ENCODE peak calls at places on chromosomes 12 and 14, in seven cellular contexts. A, W, N, I, M, H and J are unnamed samples.

GRCh38 chr14:54814076-54814475 is 88.5 kb downstream of the GCH1 start:
- DNase-seq in A (no peak), H (no peak), N (no peak), W (no peak), M (no peak), I (no peak), J (no peak)

GRCh38 chr12:91877022-91877421 is 268.6 kb downstream of the BTG1 start:
- DNase-seq in M (peak; percentile 6), A (peak; percentile 64), N (peak; percentile 87), W (peak; percentile 41), H (no peak), I (no peak), J (no peak)

GRCh38 chr12:46404225-46404631 is 31.7 kb upstream of the SLC38A2 start:
- DNase-seq in I (no peak), M (no peak), A (no peak), N (peak; percentile 29), W (peak; percentile 59), H (no peak), J (no peak)

GRCh38 chr12:51972849-51973273 is 21.4 kb downstream of the ACVR1B start:
- DNase-seq in W (peak; percentile 80), I (peak; percentile 73), M (no peak), N (peak; percentile 97), H (no peak), A (peak; percentile 45), J (peak; percentile 75)

GRCh38 chr14:96625436-96625945 is 123.3 kb downstream of the PAPOLA start:
- DNase-seq in N (no peak), I (peak; percentile 42), W (no peak), H (no peak), M (no peak), A (peak; percentile 1), J (no peak)

GRCh38 chr14:47917344-47917954 is 242.0 kb upstream of the MDGA2 start:
- DNase-seq in W (peak; percentile 12), I (no peak), N (peak; percentile 33), A (no peak), M (no peak), H (peak; percentile 17), J (no peak)

GRCh38 chr12:47744005-47744651 is 14.6 kb downstream of the RAPGEF3 start:
- DNase-seq in H (no peak), W (no peak), M (no peak), A (peak; percentile 83), N (no peak), I (no peak), J (no peak)

GRCh38 chr14:33516898-33517436 is 433.9 kb downstream of the EGLN3 start:
- DNase-seq in M (no peak), H (no peak), A (no peak), N (no peak), W (no peak), I (no peak), J (no peak)

GRCh38 chr12:6052940-6053329 is 71.5 kb downstream of the VWF start:
- DNase-seq in H (no peak), M (no peak), I (no peak), A (no peak), N (peak; percentile 51), W (no peak), J (no peak)

GRCh38 chr12:29578731-29579130 is 81.2 kb upstream of the OVCH1 start:
- DNase-seq in A (no peak), W (no peak), M (no peak), I (no peak), H (no peak), N (peak; percentile 22), J (no peak)

GRCh38 chr12:76422878-76423438 is 74.7 kb upstream of the BBS10 start:
- DNase-seq in N (no peak), W (peak; percentile 77), A (no peak), M (no peak), H (no peak), I (no peak), J (no peak)

GRCh38 chr14:65961004-65961403 is 525.2 kb upstream of the CCDC196 start:
- DNase-seq in N (peak; percentile 39), I (no peak), A (peak; percentile 68), M (no peak), W (peak; percentile 11), H (peak; percentile 55), J (peak; percentile 65)

GRCh38 chr14:102182190-102182589 is 42.5 kb downstream of the WDR20 start:
- DNase-seq in M (no peak), H (no peak), A (no peak), W (peak; percentile 47), N (peak; percentile 26), I (no peak), J (no peak)

GRCh38 chr12:46556820-46557524 is 184.4 kb upstream of the SLC38A2 start:
- DNase-seq in A (no peak), W (peak; percentile 67), M (no peak), H (no peak), N (peak; percentile 36), I (no peak), J (no peak)

GRCh38 chr14:51453869-51454268 is 197.8 kb upstream of the FRMD6 start:
- DNase-seq in M (no peak), I (no peak), H (no peak), N (no peak), W (no peak), A (no peak), J (no peak)

GRCh38 chr14:66074546-66074945 is 411.6 kb upstream of the CCDC196 start:
- DNase-seq in N (no peak), H (peak; percentile 11), M (no peak), A (no peak), I (no peak), W (no peak), J (no peak)

GRCh38 chr12:34396006-34396860 is 373.9 kb downstream of the ALG10 start:
- DNase-seq in A (peak; percentile 3), I (peak; percentile 51), M (peak; percentile 1), N (no peak), H (no peak), W (no peak), J (peak; percentile 46)

GRCh38 chr12:114347861-114348260 is 58.1 kb downstream of the TBX5 start:
- DNase-seq in A (no peak), I (no peak), W (no peak), N (no peak), M (no peak), H (no peak), J (no peak)

GRCh38 chr12:47504775-47505446 is 200.9 kb downstream of the RPAP3 start:
- DNase-seq in W (no peak), A (no peak), H (no peak), M (no peak), N (peak; percentile 41), I (no peak), J (no peak)

GRCh38 chr12:114681149-114681849 is 2.7 kb downstream of the TBX3 start:
- DNase-seq in N (no peak), W (peak; percentile 70), M (no peak), I (no peak), H (no peak), A (peak; percentile 40), J (no peak)

GRCh38 chr14:34030864-34031263 is 80.0 kb upstream of the EGLN3 start:
- DNase-seq in N (no peak), I (no peak), A (peak; percentile 27), W (peak; percentile 95), H (no peak), M (peak; percentile 22), J (no peak)

GRCh38 chr14:92927396-92928257 is 4.7 kb downstream of the CHGA start:
- DNase-seq in N (no peak), W (no peak), I (no peak), A (no peak), M (no peak), H (no peak), J (no peak)
- H3K4me3 ChIP-seq in N (no peak overlapping the region), W (no peak overlapping the region), I (no peak overlapping the region), A (no peak overlapping the region), M (no peak overlapping the region), H (no peak overlapping the region), J (no peak overlapping the region)

GRCh38 chr14:35221462-35221861 is 70.7 kb upstream of the PSMA6 start:
- DNase-seq in A (no peak), I (no peak), H (no peak), W (no peak), M (no peak), N (no peak), J (no peak)
- H3K27ac ChIP-seq in A (no peak overlapping the region), I (no peak overlapping the region), H (no peak overlapping the region), W (no peak overlapping the region), M (no peak overlapping the region), N (no peak overlapping the region), J (no peak overlapping the region)

GRCh38 chr12:12202105-12202504 is 64.7 kb downstream of the LRP6 start:
- DNase-seq in I (no peak), H (no peak), M (peak; percentile 29), N (no peak), W (no peak), A (no peak), J (no peak)
- H3K4me3 ChIP-seq in I (no peak overlapping the region), H (no peak overlapping the region), M (no peak overlapping the region), N (no peak overlapping the region), W (no peak overlapping the region), A (no peak overlapping the region), J (no peak overlapping the region)

DNA sequence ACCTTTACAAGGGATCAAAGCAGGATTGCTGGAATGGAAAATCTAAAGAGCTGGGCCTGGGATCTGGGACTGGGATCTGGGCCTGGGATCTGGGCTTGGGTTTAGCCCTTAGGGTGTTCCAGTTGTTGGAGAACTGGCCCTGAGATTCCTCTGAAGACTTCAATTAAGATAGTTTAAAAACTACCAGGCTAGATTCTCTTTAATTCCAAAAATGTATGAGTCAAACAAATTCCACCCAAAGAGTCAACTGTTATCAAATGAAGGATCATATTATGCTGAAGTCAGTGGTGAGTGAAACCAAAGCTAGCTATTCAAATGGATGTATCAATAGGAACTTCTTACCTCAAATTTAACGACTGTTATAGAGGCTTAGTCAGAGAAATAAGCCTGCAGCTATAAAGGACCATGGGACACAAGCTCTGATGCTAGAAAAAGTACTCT is 40.5 kb downstream of the LIMA1 start:
- DNase-seq in W (no peak), H (no peak), M (no peak), N (no peak), I (no peak), A (no peak), J (no peak)
- H3K27ac ChIP-seq in W (peak overlapping the region; percentile 96), H (no peak overlapping the region), M (peak overlapping the region; percentile 86), N (no peak overlapping the region), I (peak overlapping the region; percentile 70), A (peak overlapping the region; percentile 87), J (peak overlapping the region; percentile 86)

GRCh38 chr12:118375348-118375747 is 1.0 kb upstream of the SUDS3 start:
- DNase-seq in A (no peak), N (no peak), M (no peak), I (no peak), W (no peak), H (no peak), J (no peak)
- H3K4me3 ChIP-seq in A (no peak overlapping the region), N (no peak overlapping the region), M (peak overlapping the region; percentile 97), I (peak overlapping the region; percentile 86), W (no peak overlapping the region), H (no peak overlapping the region), J (no peak overlapping the region)

GRCh38 chr14:95526483-95527391 is 8.1 kb upstream of the GLRX5 start:
- DNase-seq in M (no peak), H (no peak), I (no peak), N (peak; percentile 77), A (no peak), W (peak; percentile 58), J (peak; percentile 60)

GRCh38 chr14:95529242-95529641 is 5.6 kb upstream of the GLRX5 start:
- DNase-seq in I (no peak), W (no peak), A (no peak), H (no peak), M (no peak), N (no peak), J (no peak)

GRCh38 chr14:95525999-95526398 is 8.9 kb upstream of the GLRX5 start:
- DNase-seq in W (no peak), M (no peak), I (no peak), N (no peak), H (no peak), A (no peak), J (no peak)

GRCh38 chr14:95524706-95525512 is 8.5 kb upstream of the SYNE3 start:
- DNase-seq in M (no peak), N (no peak), A (no peak), I (no peak), W (no peak), H (no peak), J (peak; percentile 53)

GRCh38 chr14:95527392-95528002 is 7.4 kb upstream of the GLRX5 start:
- DNase-seq in M (no peak), H (no peak), I (no peak), W (peak; percentile 91), A (peak; percentile 65), N (no peak), J (peak; percentile 82)
- H3K27ac ChIP-seq in M (peak overlapping the region; percentile 15), H (no peak overlapping the region), I (peak overlapping the region; percentile 77), W (peak overlapping the region; percentile 72), A (peak overlapping the region; percentile 47), N (peak overlapping the region; percentile 72), J (peak overlapping the region; percentile 65)